ENCODE peak calls at places on chromosomes 5 and 9, in five cellular contexts. A, O, H, B and K are unnamed samples.

GRCh38 chr5:37146896-37147295 is 102.3 kb downstream of the CPLANE1 start:
- DNase-seq in A (no peak), H (no peak), B (no peak), O (no peak), K (no peak)

GRCh38 chr9:126621919-126622735 is 8.4 kb downstream of the LMX1B start:
- DNase-seq in A (no peak), B (peak; percentile 66), O (no peak), H (no peak), K (no peak)

GRCh38 chr5:75566710-75567309 is 44.4 kb upstream of the ANKDD1B start:
- DNase-seq in H (peak; percentile 15), O (no peak), B (peak; percentile 82), A (no peak), K (no peak)

GRCh38 chr9:88041447-88041846 is 67.1 kb upstream of the CDK20 start:
- DNase-seq in O (no peak), B (peak; percentile 40), A (no peak), H (no peak), K (no peak)

GRCh38 chr9:13395086-13395485 is 115.6 kb upstream of the MPDZ start:
- DNase-seq in B (no peak), O (no peak), H (no peak), A (no peak), K (no peak)

GRCh38 chr9:135566552-135566951 is 5.0 kb downstream of the PAEP start:
- DNase-seq in B (no peak), A (no peak), O (no peak), H (no peak), K (no peak)

GRCh38 chr5:14463629-14464028 is 118.0 kb upstream of the OTULINL start:
- DNase-seq in O (no peak), A (peak; percentile 62), H (no peak), B (no peak), K (no peak)

GRCh38 chr5:176541338-176542134 is 4.3 kb upstream of the RNF44 start:
- DNase-seq in A (peak; percentile 46), O (no peak), H (peak; percentile 71), B (peak; percentile 90), K (no peak)

GRCh38 chr9:135036861-135037465 is 50.5 kb upstream of the OLFM1 start:
- DNase-seq in B (no peak), H (no peak), A (peak; percentile 1), O (no peak), K (no peak)

GRCh38 chr5:72658767-72659540 is 151.7 kb upstream of the ZNF366 start:
- DNase-seq in A (no peak), B (peak; percentile 78), O (no peak), H (no peak), K (no peak)

GRCh38 chr5:154135125-154135524 is 55.4 kb upstream of the GALNT10 start:
- DNase-seq in O (no peak), B (no peak), H (no peak), A (no peak), K (no peak)

GRCh38 chr5:180209137-180209581 is at the start of gene RASGEF1C:
- DNase-seq in O (no peak), A (no peak), H (peak; percentile 54), B (peak; percentile 63), K (no peak)

GRCh38 chr5:50727149-50727496 is 60.7 kb downstream of the PARP8 start:
- DNase-seq in H (no peak), O (no peak), A (no peak), B (no peak), K (peak; percentile 75)

GRCh38 chr5:132621699-132622098 is 36.3 kb upstream of the IL13 start:
- DNase-seq in H (no peak), O (no peak), B (no peak), A (no peak), K (no peak)

GRCh38 chr9:98839166-98839565 is 31.7 kb downstream of the GALNT12 start:
- DNase-seq in H (no peak), A (no peak), O (no peak), B (no peak), K (no peak)

GRCh38 chr9:23962101-23962500 is 136.1 kb upstream of the ELAVL2 start:
- DNase-seq in A (no peak), O (no peak), H (no peak), B (peak; percentile 47), K (no peak)

GRCh38 chr9:75181748-75182147 is 93.4 kb downstream of the OSTF1 start:
- DNase-seq in B (no peak), H (no peak), A (no peak), O (no peak), K (no peak)

GRCh38 chr5:50965621-50966362 is 299.4 kb downstream of the PARP8 start:
- DNase-seq in B (peak; percentile 46), H (no peak), A (no peak), O (no peak), K (no peak)

GRCh38 chr5:43940562-43940961 is 337.6 kb downstream of the NNT start:
- DNase-seq in H (no peak), A (no peak), O (no peak), B (no peak), K (no peak)

GRCh38 chr9:17401858-17402257 is 177.0 kb upstream of the SH3GL2 start:
- DNase-seq in B (no peak), A (no peak), H (no peak), O (no peak), K (no peak)

GRCh38 chr5:1502046-1502736 is 21.6 kb downstream of the LPCAT1 start:
- DNase-seq in A (no peak), O (no peak), B (peak; percentile 63), H (no peak), K (peak; percentile 52)

GRCh38 chr5:133256276-133256675 is 204.5 kb downstream of the HSPA4 start:
- DNase-seq in O (no peak), A (no peak), B (no peak), H (no peak), K (no peak)

GRCh38 chr5:566636-567309 is 42.5 kb upstream of the SLC9A3 start:
- DNase-seq in O (no peak), H (no peak), B (no peak), A (no peak), K (no peak)

GRCh38 chr9:89029788-89030187 is 38.5 kb downstream of the S1PR3 start:
- DNase-seq in B (no peak), A (no peak), O (no peak), H (no peak), K (no peak)

GRCh38 chr9:82488702-82489578 is 500.4 kb downstream of the SPATA31D1 start:
- DNase-seq in H (no peak), B (peak; percentile 45), O (peak; percentile 6), A (no peak), K (no peak)

GRCh38 chr9:72041775-72042194 is 18.6 kb downstream of the C9orf57 start:
- DNase-seq in H (no peak), O (peak; percentile 5), B (no peak), A (peak; percentile 66), K (peak; percentile 68)

DNA sequence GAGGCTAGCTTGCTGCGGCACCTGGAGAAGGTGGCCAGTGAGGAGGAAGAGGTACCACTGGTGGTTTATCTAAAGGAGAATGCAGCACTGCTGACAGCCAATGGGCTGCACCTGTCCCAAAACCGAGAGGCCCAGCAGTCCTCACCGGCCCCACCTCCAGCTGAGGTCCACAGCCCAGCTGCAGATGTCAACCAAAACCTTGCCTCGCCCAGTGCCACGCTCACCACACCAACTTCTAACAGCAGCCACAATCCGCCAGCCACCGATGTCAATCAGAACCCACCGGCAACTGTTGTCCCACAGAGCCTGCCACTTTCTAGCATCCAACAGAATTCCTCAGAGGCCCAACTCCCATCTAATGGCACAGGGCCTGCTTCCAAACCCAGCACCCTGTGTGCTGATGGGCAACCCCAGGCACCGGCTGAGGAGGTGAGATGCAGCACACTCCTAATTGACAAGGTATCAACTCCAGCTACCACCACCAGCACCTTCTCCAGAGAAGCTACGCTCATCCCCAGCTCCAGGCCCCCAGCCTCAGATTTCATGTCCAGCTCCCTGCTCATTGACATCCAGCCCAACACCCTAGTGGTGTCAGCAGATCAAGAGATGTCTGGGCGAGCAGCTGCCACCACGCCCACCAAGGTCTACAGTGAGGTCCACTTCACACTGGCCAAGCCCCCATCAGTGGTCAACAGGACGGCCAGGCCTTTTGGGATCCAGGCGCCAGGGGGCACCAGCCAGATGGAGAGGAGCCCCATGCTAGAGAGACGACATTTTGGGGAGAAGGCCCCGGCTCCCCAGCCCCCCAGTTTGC is 8.0 kb downstream of the SYNPO start:
- DNase-seq in B (no peak), H (no peak), A (peak; percentile 20), O (no peak), K (no peak)
- H3K36me3 ChIP-seq in B (no peaks in the 10 kb centered on the region), H (no peaks in the 10 kb centered on the region), A (no peaks in the 10 kb centered on the region), O (no peaks in the 10 kb centered on the region), K (peaks cover 34% of the 10 kb centered on the region)

DNA sequence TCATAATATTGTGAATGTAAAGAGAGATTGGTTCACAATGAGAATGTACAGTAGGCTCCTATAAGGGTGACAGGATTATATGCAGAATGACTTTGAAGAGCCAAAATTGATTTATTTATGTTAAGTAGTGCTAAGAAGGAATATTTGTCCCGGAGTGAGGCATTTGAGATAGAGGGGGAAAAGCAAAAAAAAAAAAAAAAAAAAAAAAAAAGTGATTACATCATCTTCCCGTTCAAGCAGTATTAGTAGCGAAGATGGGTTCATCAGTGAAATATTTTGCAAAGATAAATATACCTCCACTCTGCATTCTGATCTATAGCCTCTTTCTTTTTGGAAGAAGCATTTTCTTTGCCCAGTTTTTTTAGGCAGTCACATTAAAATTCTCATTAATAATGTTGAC is 74.0 kb downstream of the PIK3R1 start:
- DNase-seq in O (no peak), B (no peak), H (no peak), A (no peak), K (no peak)
- H3K4me3 ChIP-seq in O (peak overlapping the region; percentile 65), B (no peak overlapping the region), H (peak overlapping the region; percentile 97), A (peak overlapping the region; percentile 47), K (peak overlapping the region; percentile 75)

GRCh38 chr9:97605246-97605645 is 27.9 kb downstream of the TSTD2 start:
- DNase-seq in H (no peak), B (no peak), A (no peak), O (no peak), K (no peak)
- H3K36me3 ChIP-seq in H (peaks cover 59% of the 10 kb centered on the region), B (peaks cover 10% of the 10 kb centered on the region), A (no peaks in the 10 kb centered on the region), O (no peaks in the 10 kb centered on the region), K (peaks cover 71% of the 10 kb centered on the region)

GRCh38 chr5:166980666-166981065 is 1310.8 kb upstream of the WWC1 start:
- DNase-seq in A (no peak), O (no peak), B (no peak), H (no peak), K (no peak)

GRCh38 chr5:166977916-166978434 is 1313.5 kb upstream of the WWC1 start:
- DNase-seq in H (no peak), B (no peak), A (no peak), O (no peak), K (no peak)

GRCh38 chr5:166979576-166979975 is 1311.9 kb upstream of the WWC1 start:
- DNase-seq in O (no peak), H (no peak), A (no peak), B (peak; percentile 7), K (no peak)
- H3K4me3 ChIP-seq in O (peak overlapping the region; percentile 39), H (no peak overlapping the region), A (peak overlapping the region; percentile 25), B (peak overlapping the region; percentile 36), K (peak overlapping the region; percentile 58)

DNA sequence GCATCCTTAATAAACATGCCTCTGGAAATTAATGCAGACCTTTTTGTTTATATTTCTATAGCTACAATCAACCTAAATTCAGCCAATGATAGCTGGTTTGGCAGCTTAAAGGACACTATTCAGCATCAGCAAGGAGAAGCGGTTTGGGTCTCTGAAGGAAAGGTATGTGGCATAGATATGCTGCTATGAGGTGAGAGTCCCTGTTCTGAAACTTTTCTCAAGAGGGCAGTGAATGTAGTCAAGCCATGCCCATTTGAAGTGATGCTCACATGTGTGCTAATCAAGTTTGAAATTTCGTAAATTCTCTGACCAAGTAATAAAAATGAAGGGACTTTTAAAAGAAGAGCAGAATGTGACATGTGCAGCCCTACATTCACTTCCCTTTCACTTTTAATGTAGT is 72.6 kb downstream of the TJP2 start:
- DNase-seq in A (no peak), H (no peak), B (no peak), O (no peak), K (no peak)
- H3K36me3 ChIP-seq in A (no peaks in the 10 kb centered on the region), H (peaks cover 22% of the 10 kb centered on the region), B (no peaks in the 10 kb centered on the region), O (no peaks in the 10 kb centered on the region), K (peaks cover 39% of the 10 kb centered on the region)

GRCh38 chr9:5364294-5364990 is 24.8 kb upstream of the RLN1 start:
- DNase-seq in B (no peak), O (no peak), A (no peak), H (no peak), K (no peak)
- H3K4me3 ChIP-seq in B (no peak overlapping the region), O (no peak overlapping the region), A (no peak overlapping the region), H (no peak overlapping the region), K (no peak overlapping the region)